ENCODE peak calls at places on chromosomes 6 and 20, in seven cellular contexts. One of them, this sample, is unnamed.

GRCh38 chr20:17666491-17666890 is 15.6 kb downstream of the RRBP1 start:
- DNase-seq in ovary: no peak
- DNase-seq in aorta: no peak
- DNase-seq in PC-3: no peak
- DNase-seq in fibroblast of lung: peak; percentile 67
- DNase-seq in GM12878: no peak
- DNase-seq in CD8-positive, alpha-beta memory T cell: no peak
- DNase-seq in this sample: no peak

GRCh38 chr20:63655249-63655648 is 2.0 kb upstream of the STMN3 start:
- DNase-seq in ovary: no peak
- DNase-seq in aorta: no peak
- DNase-seq in PC-3: no peak
- DNase-seq in fibroblast of lung: no peak
- DNase-seq in GM12878: no peak
- DNase-seq in CD8-positive, alpha-beta memory T cell: no peak
- DNase-seq in this sample: no peak

GRCh38 chr6:113182370-113183141 is 674.6 kb upstream of the MARCKS start:
- DNase-seq in ovary: no peak
- DNase-seq in aorta: no peak
- DNase-seq in PC-3: peak; percentile 85
- DNase-seq in fibroblast of lung: peak; percentile 89
- DNase-seq in GM12878: no peak
- DNase-seq in CD8-positive, alpha-beta memory T cell: no peak
- DNase-seq in this sample: no peak

GRCh38 chr6:135983720-135984343 is 132.3 kb downstream of the PDE7B start:
- DNase-seq in ovary: no peak
- DNase-seq in aorta: no peak
- DNase-seq in PC-3: no peak
- DNase-seq in fibroblast of lung: peak; percentile 92
- DNase-seq in GM12878: no peak
- DNase-seq in CD8-positive, alpha-beta memory T cell: no peak
- DNase-seq in this sample: no peak

GRCh38 chr6:44451803-44452690 is 64.5 kb downstream of the CDC5L start:
- DNase-seq in ovary: peak; percentile 28
- DNase-seq in aorta: no peak
- DNase-seq in PC-3: no peak
- DNase-seq in fibroblast of lung: no peak
- DNase-seq in GM12878: no peak
- DNase-seq in CD8-positive, alpha-beta memory T cell: no peak
- DNase-seq in this sample: no peak

GRCh38 chr6:170134077-170135040 is 156.5 kb downstream of the DLL1 start:
- DNase-seq in ovary: peak; percentile 18
- DNase-seq in aorta: peak; percentile 46
- DNase-seq in PC-3: no peak
- DNase-seq in fibroblast of lung: no peak
- DNase-seq in GM12878: no peak
- DNase-seq in CD8-positive, alpha-beta memory T cell: no peak
- DNase-seq in this sample: no peak

GRCh38 chr20:11195169-11195568 is 521.4 kb upstream of the JAG1 start:
- DNase-seq in ovary: no peak
- DNase-seq in aorta: no peak
- DNase-seq in PC-3: no peak
- DNase-seq in fibroblast of lung: no peak
- DNase-seq in GM12878: no peak
- DNase-seq in CD8-positive, alpha-beta memory T cell: no peak
- DNase-seq in this sample: no peak

GRCh38 chr6:53300656-53301551 is 47.8 kb downstream of the ELOVL5 start:
- DNase-seq in ovary: no peak
- DNase-seq in aorta: no peak
- DNase-seq in PC-3: no peak
- DNase-seq in fibroblast of lung: peak; percentile 82
- DNase-seq in GM12878: no peak
- DNase-seq in CD8-positive, alpha-beta memory T cell: no peak
- DNase-seq in this sample: no peak

GRCh38 chr20:48586728-48587127 is 241.1 kb downstream of the PREX1 start:
- DNase-seq in ovary: no peak
- DNase-seq in aorta: no peak
- DNase-seq in PC-3: no peak
- DNase-seq in fibroblast of lung: no peak
- DNase-seq in GM12878: no peak
- DNase-seq in CD8-positive, alpha-beta memory T cell: no peak
- DNase-seq in this sample: no peak

GRCh38 chr6:133918208-133918930 is 29.5 kb downstream of the TCF21 start:
- DNase-seq in ovary: no peak
- DNase-seq in aorta: no peak
- DNase-seq in PC-3: no peak
- DNase-seq in fibroblast of lung: no peak
- DNase-seq in GM12878: no peak
- DNase-seq in CD8-positive, alpha-beta memory T cell: no peak
- DNase-seq in this sample: no peak

GRCh38 chr6:11389977-11390376 is 147.6 kb upstream of the TMEM170B start:
- DNase-seq in ovary: no peak
- DNase-seq in aorta: no peak
- DNase-seq in PC-3: peak; percentile 82
- DNase-seq in fibroblast of lung: peak; percentile 83
- DNase-seq in GM12878: no peak
- DNase-seq in CD8-positive, alpha-beta memory T cell: no peak
- DNase-seq in this sample: no peak

GRCh38 chr20:51712501-51713212 is 55.5 kb downstream of the ATP9A start:
- DNase-seq in ovary: no peak
- DNase-seq in aorta: no peak
- DNase-seq in PC-3: peak; percentile 75
- DNase-seq in fibroblast of lung: peak; percentile 56
- DNase-seq in GM12878: no peak
- DNase-seq in CD8-positive, alpha-beta memory T cell: no peak
- DNase-seq in this sample: no peak

GRCh38 chr20:45330476-45330875 is 17.7 kb downstream of the SDC4 start:
- DNase-seq in ovary: no peak
- DNase-seq in aorta: no peak
- DNase-seq in PC-3: no peak
- DNase-seq in fibroblast of lung: no peak
- DNase-seq in GM12878: no peak
- DNase-seq in CD8-positive, alpha-beta memory T cell: no peak
- DNase-seq in this sample: no peak

GRCh38 chr6:16136536-16137450 is 7.9 kb downstream of the MYLIP start:
- DNase-seq in ovary: no peak
- DNase-seq in aorta: peak; percentile 61
- DNase-seq in PC-3: peak; percentile 87
- DNase-seq in fibroblast of lung: peak; percentile 93
- DNase-seq in GM12878: no peak
- DNase-seq in CD8-positive, alpha-beta memory T cell: peak; percentile 29
- DNase-seq in this sample: peak; percentile 40

GRCh38 chr6:134750669-134751068 is 199.2 kb downstream of the ALDH8A1 start:
- DNase-seq in ovary: no peak
- DNase-seq in aorta: no peak
- DNase-seq in PC-3: no peak
- DNase-seq in fibroblast of lung: peak; percentile 54
- DNase-seq in GM12878: no peak
- DNase-seq in CD8-positive, alpha-beta memory T cell: no peak
- DNase-seq in this sample: no peak

GRCh38 chr6:50654155-50654554 is 59.2 kb upstream of the TFAP2D start:
- DNase-seq in ovary: no peak
- DNase-seq in aorta: no peak
- DNase-seq in PC-3: peak; percentile 67
- DNase-seq in fibroblast of lung: no peak
- DNase-seq in GM12878: no peak
- DNase-seq in CD8-positive, alpha-beta memory T cell: no peak
- DNase-seq in this sample: no peak

GRCh38 chr20:63057133-63058117 is 50.7 kb upstream of the BHLHE23 start:
- DNase-seq in ovary: no peak
- DNase-seq in aorta: peak; percentile 6
- DNase-seq in PC-3: no peak
- DNase-seq in fibroblast of lung: no peak
- DNase-seq in GM12878: no peak
- DNase-seq in CD8-positive, alpha-beta memory T cell: no peak
- DNase-seq in this sample: no peak

GRCh38 chr6:28742668-28743270 is 181.0 kb downstream of the TRIM27 start:
- DNase-seq in ovary: no peak
- DNase-seq in aorta: no peak
- DNase-seq in PC-3: peak; percentile 89
- DNase-seq in fibroblast of lung: peak; percentile 58
- DNase-seq in GM12878: no peak
- DNase-seq in CD8-positive, alpha-beta memory T cell: no peak
- DNase-seq in this sample: peak; percentile 13

GRCh38 chr6:19723533-19723932 is 113.6 kb upstream of the ID4 start:
- DNase-seq in ovary: no peak
- DNase-seq in aorta: no peak
- DNase-seq in PC-3: peak; percentile 79
- DNase-seq in fibroblast of lung: peak; percentile 74
- DNase-seq in GM12878: no peak
- DNase-seq in CD8-positive, alpha-beta memory T cell: no peak
- DNase-seq in this sample: no peak

GRCh38 chr6:114537977-114538376 is 195.2 kb upstream of the HS3ST5 start:
- DNase-seq in ovary: no peak
- DNase-seq in aorta: no peak
- DNase-seq in PC-3: no peak
- DNase-seq in fibroblast of lung: no peak
- DNase-seq in GM12878: no peak
- DNase-seq in CD8-positive, alpha-beta memory T cell: no peak
- DNase-seq in this sample: no peak

GRCh38 chr6:31144296-31144969 is 5.6 kb upstream of the PSORS1C2 start:
- DNase-seq in ovary: no peak
- DNase-seq in aorta: no peak
- DNase-seq in PC-3: no peak
- DNase-seq in fibroblast of lung: no peak
- DNase-seq in GM12878: no peak
- DNase-seq in CD8-positive, alpha-beta memory T cell: no peak
- DNase-seq in this sample: no peak

GRCh38 chr6:45969026-45969425 is 46.6 kb downstream of the CLIC5 start:
- DNase-seq in ovary: no peak
- DNase-seq in aorta: no peak
- DNase-seq in PC-3: no peak
- DNase-seq in fibroblast of lung: no peak
- DNase-seq in GM12878: no peak
- DNase-seq in CD8-positive, alpha-beta memory T cell: no peak
- DNase-seq in this sample: no peak

GRCh38 chr6:45972795-45973503 is 42.7 kb downstream of the CLIC5 start:
- DNase-seq in ovary: no peak
- DNase-seq in aorta: no peak
- DNase-seq in PC-3: no peak
- DNase-seq in fibroblast of lung: no peak
- DNase-seq in GM12878: no peak
- DNase-seq in CD8-positive, alpha-beta memory T cell: no peak
- DNase-seq in this sample: no peak

GRCh38 chr6:45971287-45971686 is 44.4 kb downstream of the CLIC5 start:
- DNase-seq in ovary: no peak
- DNase-seq in aorta: no peak
- DNase-seq in PC-3: no peak
- DNase-seq in fibroblast of lung: no peak
- DNase-seq in GM12878: no peak
- DNase-seq in CD8-positive, alpha-beta memory T cell: no peak
- DNase-seq in this sample: no peak

GRCh38 chr6:45969883-45970282 is 45.8 kb downstream of the CLIC5 start:
- DNase-seq in ovary: no peak
- DNase-seq in aorta: no peak
- DNase-seq in PC-3: no peak
- DNase-seq in fibroblast of lung: no peak
- DNase-seq in GM12878: no peak
- DNase-seq in CD8-positive, alpha-beta memory T cell: no peak
- DNase-seq in this sample: no peak

GRCh38 chr6:45970326-45970725 is 45.3 kb downstream of the CLIC5 start:
- DNase-seq in ovary: no peak
- DNase-seq in aorta: no peak
- DNase-seq in PC-3: no peak
- DNase-seq in fibroblast of lung: peak; percentile 5
- DNase-seq in GM12878: no peak
- DNase-seq in CD8-positive, alpha-beta memory T cell: no peak
- DNase-seq in this sample: no peak
- H3K27ac ChIP-seq in ovary: no peak overlapping the region
- H3K27ac ChIP-seq in aorta: no peak overlapping the region
- H3K27ac ChIP-seq in PC-3: no peak overlapping the region
- H3K27ac ChIP-seq in fibroblast of lung: no peak overlapping the region
- H3K27ac ChIP-seq in GM12878: no peak overlapping the region
- H3K27ac ChIP-seq in CD8-positive, alpha-beta memory T cell: no peak overlapping the region
- H3K27ac ChIP-seq in this sample: no peak overlapping the region

GRCh38 chr6:46651006-46651405 is 1.6 kb downstream of the CYP39A1 start:
- DNase-seq in ovary: no peak
- DNase-seq in aorta: no peak
- DNase-seq in PC-3: peak; percentile 34
- DNase-seq in fibroblast of lung: no peak
- DNase-seq in GM12878: no peak
- DNase-seq in CD8-positive, alpha-beta memory T cell: no peak
- DNase-seq in this sample: no peak

GRCh38 chr6:46652232-46652602 is 401 bp downstream of the CYP39A1 start:
- DNase-seq in ovary: no peak
- DNase-seq in aorta: no peak
- DNase-seq in PC-3: peak; percentile 9
- DNase-seq in fibroblast of lung: no peak
- DNase-seq in GM12878: no peak
- DNase-seq in CD8-positive, alpha-beta memory T cell: no peak
- DNase-seq in this sample: no peak

GRCh38 chr6:46652603-46653438 is at the start of the genes CYP39A1 and SLC25A27:
- DNase-seq in ovary: peak; percentile 94
- DNase-seq in aorta: peak; percentile 94
- DNase-seq in PC-3: peak; percentile 96
- DNase-seq in fibroblast of lung: peak; percentile 83
- DNase-seq in GM12878: no peak
- DNase-seq in CD8-positive, alpha-beta memory T cell: peak; percentile 71
- DNase-seq in this sample: peak; percentile 51

GRCh38 chr6:46653439-46653942 is 716 bp downstream of the SLC25A27 start:
- DNase-seq in ovary: no peak
- DNase-seq in aorta: no peak
- DNase-seq in PC-3: no peak
- DNase-seq in fibroblast of lung: no peak
- DNase-seq in GM12878: no peak
- DNase-seq in CD8-positive, alpha-beta memory T cell: no peak
- DNase-seq in this sample: no peak

DNA sequence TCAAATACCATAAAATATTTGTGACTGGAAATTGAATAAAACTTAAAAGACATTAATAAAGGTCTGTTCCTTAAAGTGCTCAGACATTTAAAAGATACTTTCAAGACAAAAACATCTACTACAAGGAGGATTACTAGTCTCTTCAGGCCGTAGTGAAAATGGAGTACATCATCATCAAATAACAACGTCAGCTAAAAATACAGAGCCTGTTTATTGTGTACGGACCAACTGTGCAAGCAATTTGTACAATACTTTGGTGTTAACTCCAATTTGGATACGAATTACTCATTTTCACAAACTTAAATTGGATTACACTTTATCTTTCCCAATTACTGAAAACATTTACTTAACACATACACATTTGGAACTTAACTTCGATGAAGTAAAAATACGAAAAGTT is 852 bp downstream of the CYP39A1 start:
- DNase-seq in ovary: no peak
- DNase-seq in aorta: no peak
- DNase-seq in PC-3: peak; percentile 30
- DNase-seq in fibroblast of lung: no peak
- DNase-seq in GM12878: no peak
- DNase-seq in CD8-positive, alpha-beta memory T cell: no peak
- DNase-seq in this sample: no peak
- H3K27me3 ChIP-seq in ovary: no peaks in the 10 kb centered on the region
- H3K27me3 ChIP-seq in aorta: no peaks in the 10 kb centered on the region
- H3K27me3 ChIP-seq in PC-3: no peaks in the 10 kb centered on the region
- H3K27me3 ChIP-seq in fibroblast of lung: no peaks in the 10 kb centered on the region
- H3K27me3 ChIP-seq in GM12878: peaks cover 2% of the 10 kb centered on the region
- H3K27me3 ChIP-seq in CD8-positive, alpha-beta memory T cell: peaks cover 17% of the 10 kb centered on the region
- H3K27me3 ChIP-seq in this sample: peaks cover 14% of the 10 kb centered on the region

GRCh38 chr6:42704251-42704936 is 18.0 kb downstream of the PRPH2 start:
- DNase-seq in ovary: peak; percentile 63
- DNase-seq in aorta: peak; percentile 71
- DNase-seq in PC-3: no peak
- DNase-seq in fibroblast of lung: no peak
- DNase-seq in GM12878: no peak
- DNase-seq in CD8-positive, alpha-beta memory T cell: no peak
- DNase-seq in this sample: no peak
- H3K4me3 ChIP-seq in ovary: peak overlapping the region; percentile 3
- H3K4me3 ChIP-seq in aorta: no peak overlapping the region
- H3K4me3 ChIP-seq in PC-3: no peak overlapping the region
- H3K4me3 ChIP-seq in fibroblast of lung: peak overlapping the region; percentile 24
- H3K4me3 ChIP-seq in GM12878: no peak overlapping the region
- H3K4me3 ChIP-seq in CD8-positive, alpha-beta memory T cell: no peak overlapping the region
- H3K4me3 ChIP-seq in this sample: no peak overlapping the region

GRCh38 chr6:39962831-39963230 is 28.6 kb upstream of the MOCS1 start:
- DNase-seq in ovary: no peak
- DNase-seq in aorta: no peak
- DNase-seq in PC-3: peak; percentile 37
- DNase-seq in fibroblast of lung: no peak
- DNase-seq in GM12878: no peak
- DNase-seq in CD8-positive, alpha-beta memory T cell: no peak
- DNase-seq in this sample: no peak
- H3K27ac ChIP-seq in ovary: no peak overlapping the region
- H3K27ac ChIP-seq in aorta: no peak overlapping the region
- H3K27ac ChIP-seq in PC-3: no peak overlapping the region
- H3K27ac ChIP-seq in fibroblast of lung: no peak overlapping the region
- H3K27ac ChIP-seq in GM12878: no peak overlapping the region
- H3K27ac ChIP-seq in CD8-positive, alpha-beta memory T cell: no peak overlapping the region
- H3K27ac ChIP-seq in this sample: no peak overlapping the region

This sample was measured in CD4-positive, CD25-positive, alpha-beta regulatory T cell.